ENCODE peak calls at places on chromosomes 5 and 9, in seven cellular contexts. R, D, U, O, B, S and P are unnamed samples.

GRCh38 chr5:77828445-77828844 is 52.3 kb upstream of the TBCA start:
- DNase-seq in R (no peak), D (no peak), U (no peak), O (no peak), B (no peak), S (no peak), P (no peak)

GRCh38 chr5:151144922-151145321 is 12.7 kb downstream of the ANXA6 start:
- DNase-seq in R (no peak), D (no peak), U (no peak), O (no peak), B (no peak), S (no peak), P (no peak)

GRCh38 chr9:103798620-103799019 is 295.5 kb upstream of the SMC2 start:
- DNase-seq in R (no peak), D (no peak), U (no peak), O (no peak), B (no peak), S (no peak), P (no peak)

GRCh38 chr9:130902204-130903185 is 5.9 kb upstream of the QRFP start:
- DNase-seq in R (no peak), D (no peak), U (no peak), O (no peak), B (no peak), S (no peak), P (peak; percentile 67)

GRCh38 chr9:89497978-89498844 is at the start of gene SEMA4D:
- DNase-seq in R (peak; percentile 57), D (peak; percentile 89), U (peak; percentile 45), O (no peak), B (peak; percentile 95), S (peak; percentile 70), P (peak; percentile 96)

GRCh38 chr9:76927540-76928240 is 21.8 kb upstream of the PRUNE2 start:
- DNase-seq in R (no peak), D (no peak), U (no peak), O (no peak), B (no peak), S (no peak), P (no peak)

GRCh38 chr5:154276236-154276792 is 85.8 kb downstream of the GALNT10 start:
- DNase-seq in R (no peak), D (no peak), U (no peak), O (no peak), B (no peak), S (no peak), P (no peak)

GRCh38 chr5:41519801-41520200 is 9.4 kb upstream of the PLCXD3 start:
- DNase-seq in R (no peak), D (no peak), U (no peak), O (no peak), B (peak; percentile 12), S (no peak), P (no peak)

GRCh38 chr9:34084562-34084961 is 35.9 kb upstream of the UBAP2 start:
- DNase-seq in R (no peak), D (no peak), U (no peak), O (no peak), B (no peak), S (no peak), P (no peak)

GRCh38 chr9:92141144-92142129 is 26.2 kb upstream of the SPTLC1 start:
- DNase-seq in R (no peak), D (no peak), U (peak; percentile 40), O (no peak), B (peak; percentile 68), S (peak; percentile 49), P (peak; percentile 89)

GRCh38 chr9:6080154-6080716 is 64.8 kb upstream of the RANBP6 start:
- DNase-seq in R (peak; percentile 95), D (peak; percentile 92), U (peak; percentile 77), O (no peak), B (peak; percentile 99), S (peak; percentile 92), P (peak; percentile 79)

GRCh38 chr5:96259211-96259772 is 173.8 kb downstream of the PCSK1 start:
- DNase-seq in R (no peak), D (no peak), U (peak; percentile 75), O (no peak), B (no peak), S (no peak), P (no peak)

DNA sequence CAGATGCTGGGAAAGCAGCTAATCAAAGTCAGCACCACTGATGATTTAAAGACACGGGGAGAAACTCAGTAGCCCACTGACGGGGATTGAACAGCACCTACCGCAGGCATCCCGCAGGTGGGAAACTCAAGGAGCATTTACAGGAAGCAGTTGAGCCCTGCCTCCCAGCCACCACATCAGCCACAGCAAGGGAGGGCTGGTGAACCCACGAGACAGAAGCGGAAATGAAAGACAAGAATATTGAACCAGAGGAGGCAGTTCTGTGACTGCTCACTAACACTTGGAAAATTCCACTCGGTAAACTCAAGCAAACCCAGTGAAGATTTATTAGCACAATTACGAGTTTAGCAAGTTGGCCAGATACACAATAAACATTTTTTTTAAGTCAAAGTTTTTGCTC is 10.6 kb upstream of the FAM163B start:
- DNase-seq in R (no peak), D (no peak), U (no peak), O (no peak), B (no peak), S (no peak), P (no peak)
- H3K4me3 ChIP-seq in R (no peak overlapping the region), D (no peak overlapping the region), U (no peak overlapping the region), O (no peak overlapping the region), B (no peak overlapping the region), S (no peak overlapping the region), P (no peak overlapping the region)

GRCh38 chr5:113552137-113552536 is 38.6 kb downstream of the YTHDC2 start:
- DNase-seq in R (no peak), D (no peak), U (no peak), O (no peak), B (no peak), S (no peak), P (no peak)
- H3K36me3 ChIP-seq in R (peaks cover 58% of the 10 kb centered on the region), D (peaks cover 21% of the 10 kb centered on the region), U (no peaks in the 10 kb centered on the region), O (peaks cover 40% of the 10 kb centered on the region), B (peaks cover 5% of the 10 kb centered on the region), S (peaks cover 49% of the 10 kb centered on the region), P (no peaks in the 10 kb centered on the region)

GRCh38 chr9:93343663-93344062 is 107.8 kb upstream of the FAM120A start:
- DNase-seq in R (no peak), D (no peak), U (no peak), O (no peak), B (no peak), S (no peak), P (no peak)

GRCh38 chr9:93340091-93340490 is 111.4 kb upstream of the FAM120A start:
- DNase-seq in R (no peak), D (no peak), U (no peak), O (no peak), B (no peak), S (no peak), P (no peak)

GRCh38 chr9:93346240-93347112 is 105.0 kb upstream of the FAM120A start:
- DNase-seq in R (no peak), D (no peak), U (no peak), O (no peak), B (peak; percentile 68), S (peak; percentile 23), P (peak; percentile 89)

DNA sequence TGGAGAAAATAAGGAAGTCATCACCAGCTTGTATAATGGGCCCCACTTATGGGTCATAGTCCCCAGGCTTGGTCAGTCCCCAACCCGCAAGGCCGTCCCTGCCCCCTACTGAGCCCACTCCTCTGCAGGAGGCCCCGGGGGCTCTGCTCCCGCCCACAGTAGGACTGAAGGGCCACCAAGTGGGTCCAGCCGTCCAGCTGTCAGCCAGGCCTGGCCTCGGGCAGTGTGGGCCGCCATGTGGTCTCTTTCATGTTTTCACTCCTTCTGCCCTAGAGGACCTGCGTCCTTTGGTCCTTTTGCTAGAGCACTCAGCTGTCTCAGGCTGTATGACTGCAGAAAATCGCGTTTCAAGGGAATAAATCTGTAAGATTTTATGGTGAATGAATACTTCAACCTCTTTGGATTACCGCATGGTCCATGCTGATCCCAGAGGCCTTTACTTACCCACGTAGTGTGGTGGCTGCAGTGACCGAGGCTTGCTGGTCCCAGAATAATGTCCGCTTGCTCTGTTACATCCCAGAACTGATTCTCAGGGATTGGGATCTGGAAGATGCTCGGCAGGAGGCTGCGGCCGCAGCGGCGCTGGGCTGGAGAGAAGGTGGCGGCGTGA is 105.8 kb upstream of the FAM120A start:
- DNase-seq in R (no peak), D (no peak), U (no peak), O (no peak), B (no peak), S (no peak), P (peak; percentile 49)
- H3K27me3 ChIP-seq in R (no peaks in the 10 kb centered on the region), D (peaks cover 34% of the 10 kb centered on the region), U (peaks cover 24% of the 10 kb centered on the region), O (no peaks in the 10 kb centered on the region), B (no peaks in the 10 kb centered on the region), S (peaks cover 12% of the 10 kb centered on the region), P (peaks cover 1% of the 10 kb centered on the region)

GRCh38 chr9:35489313-35490154 is at the start of gene RUSC2:
- DNase-seq in R (peak; percentile 81), D (peak; percentile 88), U (peak; percentile 88), O (no peak), B (peak; percentile 94), S (peak; percentile 87), P (peak; percentile 89)

GRCh38 chr9:35488019-35488418 is 1.9 kb upstream of the RUSC2 start:
- DNase-seq in R (no peak), D (no peak), U (no peak), O (no peak), B (no peak), S (no peak), P (no peak)

GRCh38 chr9:35488566-35489312 is 1.2 kb upstream of the RUSC2 start:
- DNase-seq in R (no peak), D (no peak), U (no peak), O (no peak), B (peak; percentile 29), S (no peak), P (no peak)

GRCh38 chr9:35490155-35490909 is 421 bp downstream of the RUSC2 start:
- DNase-seq in R (no peak), D (peak; percentile 82), U (no peak), O (no peak), B (peak; percentile 60), S (no peak), P (peak; percentile 66)

GRCh38 chr9:35490910-35491465 is 1.1 kb downstream of the RUSC2 start:
- DNase-seq in R (no peak), D (no peak), U (peak; percentile 69), O (no peak), B (peak; percentile 3), S (no peak), P (no peak)
- H3K4me3 ChIP-seq in R (peak overlapping the region; percentile 79), D (peak overlapping the region; percentile 51), U (peak overlapping the region; percentile 66), O (peak overlapping the region; percentile 89), B (peak overlapping the region; percentile 91), S (no peak overlapping the region), P (peak overlapping the region; percentile 88)

DNA sequence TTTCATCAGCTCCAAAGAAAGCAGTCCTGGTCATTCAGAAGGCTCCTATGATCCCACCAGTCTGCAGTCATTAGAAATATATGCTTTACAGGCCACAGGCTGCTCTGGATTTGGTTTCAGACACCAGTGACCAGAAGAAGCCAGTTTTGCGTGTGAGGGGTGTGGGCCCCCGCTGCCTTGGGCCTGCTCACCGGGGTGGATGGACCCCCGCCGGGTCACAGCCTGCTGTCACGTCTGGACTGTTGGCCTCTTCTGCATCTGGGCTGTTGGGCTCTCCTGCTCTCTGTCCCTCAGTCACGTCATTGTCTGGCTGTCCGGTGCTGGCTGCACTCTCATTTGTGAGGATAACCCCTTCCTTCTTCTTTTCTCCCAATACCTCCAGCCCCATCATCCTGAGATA is 33.1 kb downstream of the NSUN2 start:
- DNase-seq in R (no peak), D (no peak), U (no peak), O (peak; percentile 43), B (no peak), S (no peak), P (no peak)
- H3K36me3 ChIP-seq in R (peaks cover 74% of the 10 kb centered on the region), D (peaks cover 86% of the 10 kb centered on the region), U (peaks cover 43% of the 10 kb centered on the region), O (peaks cover 63% of the 10 kb centered on the region), B (peaks cover 50% of the 10 kb centered on the region), S (peaks cover 82% of the 10 kb centered on the region), P (peaks cover 43% of the 10 kb centered on the region)